ENCODE peak calls at places on chromosomes 4 and X, in nine cellular contexts. One of them, this sample, is unnamed.

GRCh38 chr4:147056951-147057630 is 111.4 kb upstream of the TTC29 start:
- DNase-seq in transverse colon: no peak
- DNase-seq in astrocyte: peak
- DNase-seq in GM20000: no peak
- DNase-seq in RWPE1: no peak
- DNase-seq in fibroblast of lung: peak
- DNase-seq in uterus: no peak
- DNase-seq in progenitor cell of endocrine pancreas: no peak
- DNase-seq in adrenal gland: no peak
- DNase-seq in this sample: no peak

GRCh38 chrX:50075630-50076349 is 125.0 kb downstream of the AKAP4 start:
- DNase-seq in adrenal gland: no peak
- DNase-seq in progenitor cell of endocrine pancreas: no peak
- DNase-seq in fibroblast of lung: no peak
- DNase-seq in uterus: no peak
- DNase-seq in RWPE1: no peak
- DNase-seq in transverse colon: no peak
- DNase-seq in GM20000: no peak
- DNase-seq in astrocyte: no peak
- DNase-seq in this sample: no peak

GRCh38 chrX:119190736-119191282 is 45.3 kb upstream of the PGRMC1 start:
- DNase-seq in transverse colon: no peak
- DNase-seq in RWPE1: no peak
- DNase-seq in astrocyte: no peak
- DNase-seq in adrenal gland: no peak
- DNase-seq in GM20000: no peak
- DNase-seq in uterus: no peak
- DNase-seq in progenitor cell of endocrine pancreas: no peak
- DNase-seq in fibroblast of lung: no peak
- DNase-seq in this sample: no peak

GRCh38 chr4:2932951-2933565 is 30.1 kb downstream of the NOP14 start:
- DNase-seq in fibroblast of lung: no peak
- DNase-seq in RWPE1: no peak
- DNase-seq in uterus: no peak
- DNase-seq in transverse colon: no peak
- DNase-seq in adrenal gland: peak
- DNase-seq in astrocyte: no peak
- DNase-seq in progenitor cell of endocrine pancreas: no peak
- DNase-seq in GM20000: no peak
- DNase-seq in this sample: peak

GRCh38 chrX:78886550-78886949 is 58.6 kb upstream of the P2RY10 start:
- DNase-seq in astrocyte: no peak
- DNase-seq in uterus: no peak
- DNase-seq in adrenal gland: no peak
- DNase-seq in progenitor cell of endocrine pancreas: no peak
- DNase-seq in GM20000: peak
- DNase-seq in RWPE1: no peak
- DNase-seq in transverse colon: no peak
- DNase-seq in fibroblast of lung: no peak
- DNase-seq in this sample: no peak

GRCh38 chr4:7160951-7161440 is 31.3 kb upstream of the SORCS2 start:
- DNase-seq in progenitor cell of endocrine pancreas: no peak
- DNase-seq in uterus: peak
- DNase-seq in astrocyte: no peak
- DNase-seq in transverse colon: no peak
- DNase-seq in adrenal gland: no peak
- DNase-seq in fibroblast of lung: no peak
- DNase-seq in RWPE1: no peak
- DNase-seq in GM20000: no peak
- DNase-seq in this sample: no peak

GRCh38 chr4:123564758-123565346 is 168.3 kb downstream of the SPRY1 start:
- DNase-seq in uterus: no peak
- DNase-seq in adrenal gland: peak
- DNase-seq in RWPE1: peak
- DNase-seq in transverse colon: peak
- DNase-seq in fibroblast of lung: peak
- DNase-seq in GM20000: peak
- DNase-seq in astrocyte: peak
- DNase-seq in progenitor cell of endocrine pancreas: no peak
- DNase-seq in this sample: no peak

GRCh38 chrX:8455600-8455999 is 9.0 kb upstream of the VCX3B start:
- DNase-seq in RWPE1: peak
- DNase-seq in fibroblast of lung: no peak
- DNase-seq in adrenal gland: no peak
- DNase-seq in uterus: no peak
- DNase-seq in GM20000: no peak
- DNase-seq in transverse colon: no peak
- DNase-seq in progenitor cell of endocrine pancreas: no peak
- DNase-seq in astrocyte: no peak
- DNase-seq in this sample: no peak

GRCh38 chrX:54301516-54301915 is 56.3 kb downstream of the WNK3 start:
- DNase-seq in transverse colon: no peak
- DNase-seq in GM20000: no peak
- DNase-seq in astrocyte: no peak
- DNase-seq in fibroblast of lung: no peak
- DNase-seq in uterus: no peak
- DNase-seq in progenitor cell of endocrine pancreas: no peak
- DNase-seq in adrenal gland: no peak
- DNase-seq in RWPE1: no peak
- DNase-seq in this sample: no peak

GRCh38 chrX:15056044-15056443 is 182.8 kb downstream of the MOSPD2 start:
- DNase-seq in uterus: no peak
- DNase-seq in GM20000: no peak
- DNase-seq in astrocyte: no peak
- DNase-seq in adrenal gland: no peak
- DNase-seq in fibroblast of lung: no peak
- DNase-seq in progenitor cell of endocrine pancreas: no peak
- DNase-seq in transverse colon: no peak
- DNase-seq in RWPE1: no peak
- DNase-seq in this sample: no peak

DNA sequence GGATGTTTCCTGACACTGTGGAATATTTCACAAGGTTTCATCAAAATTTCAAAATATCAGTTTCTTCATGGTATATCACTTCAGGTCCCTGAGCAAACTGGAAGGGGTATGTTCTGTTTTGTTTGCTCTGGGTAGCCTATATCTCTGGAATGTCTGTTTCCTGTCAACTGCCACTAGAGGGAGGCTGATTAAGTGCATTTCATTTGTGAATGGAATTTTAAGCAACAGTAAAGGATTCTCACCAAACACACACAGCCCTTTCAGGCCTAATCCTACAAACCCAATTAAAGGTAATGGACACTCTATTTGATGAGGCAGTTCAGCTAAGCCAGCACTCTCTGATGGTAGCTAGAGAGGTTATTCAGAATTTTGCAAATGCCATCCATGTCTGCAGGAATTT is 307.1 kb downstream of the TEX13A start:
- DNase-seq in GM20000: no peak
- DNase-seq in transverse colon: no peak
- DNase-seq in astrocyte: peak
- DNase-seq in adrenal gland: no peak
- DNase-seq in progenitor cell of endocrine pancreas: no peak
- DNase-seq in fibroblast of lung: peak
- DNase-seq in uterus: no peak
- DNase-seq in RWPE1: peak
- DNase-seq in this sample: no peak
- TF ChIP-seq CTCF in GM20000: no peak
- TF ChIP-seq CTCF in transverse colon: peak
- TF ChIP-seq CTCF in astrocyte: peak
- TF ChIP-seq CTCF in adrenal gland: no peak
- TF ChIP-seq CTCF in progenitor cell of endocrine pancreas: peak
- TF ChIP-seq CTCF in fibroblast of lung: peak
- TF ChIP-seq CTCF in uterus: peak
- TF ChIP-seq CTCF in RWPE1: peak
- TF ChIP-seq CTCF in this sample: no peak

GRCh38 chr4:170875868-170876267 is 786.1 kb upstream of the AADAT start:
- DNase-seq in fibroblast of lung: no peak
- DNase-seq in GM20000: no peak
- DNase-seq in astrocyte: no peak
- DNase-seq in transverse colon: no peak
- DNase-seq in RWPE1: no peak
- DNase-seq in progenitor cell of endocrine pancreas: no peak
- DNase-seq in uterus: no peak
- DNase-seq in adrenal gland: no peak
- DNase-seq in this sample: no peak
- TF ChIP-seq CTCF in fibroblast of lung: no peak
- TF ChIP-seq CTCF in GM20000: no peak
- TF ChIP-seq CTCF in astrocyte: no peak
- TF ChIP-seq CTCF in transverse colon: no peak
- TF ChIP-seq CTCF in RWPE1: no peak
- TF ChIP-seq CTCF in progenitor cell of endocrine pancreas: peak
- TF ChIP-seq CTCF in uterus: no peak
- TF ChIP-seq CTCF in adrenal gland: no peak
- TF ChIP-seq CTCF in this sample: no peak

DNA sequence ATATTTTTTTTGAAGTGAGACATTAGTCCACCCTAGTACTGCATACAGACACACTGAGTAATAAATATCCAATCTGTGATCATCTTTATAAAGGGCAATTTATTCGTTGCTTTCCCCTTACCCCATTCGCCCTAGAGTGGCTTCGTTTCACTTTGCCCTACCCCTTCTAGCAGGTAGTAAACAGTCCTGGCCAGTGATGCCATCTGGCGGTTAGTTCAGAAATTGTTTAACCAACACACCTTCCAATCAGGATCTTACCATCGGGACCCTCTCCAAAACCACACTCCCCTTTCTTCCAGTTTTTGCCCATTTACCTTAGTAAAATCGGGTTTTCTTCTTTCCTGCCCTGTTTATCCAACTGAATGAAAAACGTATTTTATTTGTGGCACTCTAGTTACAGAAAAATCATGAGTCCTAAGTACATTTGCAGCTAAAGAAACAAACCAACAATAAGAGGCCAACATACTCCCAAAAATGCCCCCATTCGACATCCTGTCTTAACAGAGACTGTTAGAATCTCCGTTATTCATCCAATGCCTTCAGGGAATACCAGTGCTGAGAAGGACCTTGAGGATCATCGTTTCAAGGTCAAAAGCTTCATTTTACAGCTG is 2.2 kb downstream of the PPA2 start:
- DNase-seq in adrenal gland: peak
- DNase-seq in astrocyte: peak
- DNase-seq in GM20000: peak
- DNase-seq in fibroblast of lung: peak
- DNase-seq in transverse colon: peak
- DNase-seq in RWPE1: peak
- DNase-seq in uterus: peak
- DNase-seq in progenitor cell of endocrine pancreas: peak
- DNase-seq in this sample: no peak
- TF ChIP-seq CTCF in adrenal gland: peak
- TF ChIP-seq CTCF in astrocyte: peak
- TF ChIP-seq CTCF in GM20000: peak
- TF ChIP-seq CTCF in fibroblast of lung: peak
- TF ChIP-seq CTCF in transverse colon: peak
- TF ChIP-seq CTCF in RWPE1: peak
- TF ChIP-seq CTCF in uterus: peak
- TF ChIP-seq CTCF in progenitor cell of endocrine pancreas: peak
- TF ChIP-seq CTCF in this sample: peak

GRCh38 chr4:83582289-83582756 is 46.4 kb downstream of the GPAT3 start:
- DNase-seq in adrenal gland: peak
- DNase-seq in GM20000: no peak
- DNase-seq in RWPE1: peak
- DNase-seq in uterus: peak
- DNase-seq in astrocyte: peak
- DNase-seq in fibroblast of lung: peak
- DNase-seq in progenitor cell of endocrine pancreas: no peak
- DNase-seq in transverse colon: peak
- DNase-seq in this sample: peak
- TF ChIP-seq CTCF in adrenal gland: no peak
- TF ChIP-seq CTCF in GM20000: peak
- TF ChIP-seq CTCF in RWPE1: no peak
- TF ChIP-seq CTCF in uterus: no peak
- TF ChIP-seq CTCF in astrocyte: no peak
- TF ChIP-seq CTCF in fibroblast of lung: no peak
- TF ChIP-seq CTCF in progenitor cell of endocrine pancreas: no peak
- TF ChIP-seq CTCF in transverse colon: no peak
- TF ChIP-seq CTCF in this sample: no peak

GRCh38 chr4:109809657-109810056 is 5.9 kb upstream of the GAR1 start:
- DNase-seq in transverse colon: no peak
- DNase-seq in fibroblast of lung: no peak
- DNase-seq in astrocyte: no peak
- DNase-seq in RWPE1: no peak
- DNase-seq in uterus: no peak
- DNase-seq in progenitor cell of endocrine pancreas: no peak
- DNase-seq in GM20000: no peak
- DNase-seq in adrenal gland: no peak
- DNase-seq in this sample: no peak

GRCh38 chr4:109798866-109799265 is 2.9 kb downstream of the CFI start:
- DNase-seq in fibroblast of lung: no peak
- DNase-seq in GM20000: no peak
- DNase-seq in progenitor cell of endocrine pancreas: no peak
- DNase-seq in adrenal gland: no peak
- DNase-seq in RWPE1: no peak
- DNase-seq in astrocyte: no peak
- DNase-seq in uterus: no peak
- DNase-seq in transverse colon: no peak
- DNase-seq in this sample: no peak

GRCh38 chr4:109801099-109801789 is 555 bp downstream of the CFI start:
- DNase-seq in transverse colon: no peak
- DNase-seq in GM20000: no peak
- DNase-seq in fibroblast of lung: no peak
- DNase-seq in progenitor cell of endocrine pancreas: no peak
- DNase-seq in uterus: no peak
- DNase-seq in RWPE1: no peak
- DNase-seq in adrenal gland: no peak
- DNase-seq in astrocyte: no peak
- DNase-seq in this sample: no peak

GRCh38 chr4:109801895-109802319 is at the start of gene CFI:
- DNase-seq in fibroblast of lung: peak
- DNase-seq in progenitor cell of endocrine pancreas: no peak
- DNase-seq in transverse colon: no peak
- DNase-seq in uterus: no peak
- DNase-seq in astrocyte: peak
- DNase-seq in adrenal gland: no peak
- DNase-seq in GM20000: no peak
- DNase-seq in RWPE1: peak
- DNase-seq in this sample: no peak

DNA sequence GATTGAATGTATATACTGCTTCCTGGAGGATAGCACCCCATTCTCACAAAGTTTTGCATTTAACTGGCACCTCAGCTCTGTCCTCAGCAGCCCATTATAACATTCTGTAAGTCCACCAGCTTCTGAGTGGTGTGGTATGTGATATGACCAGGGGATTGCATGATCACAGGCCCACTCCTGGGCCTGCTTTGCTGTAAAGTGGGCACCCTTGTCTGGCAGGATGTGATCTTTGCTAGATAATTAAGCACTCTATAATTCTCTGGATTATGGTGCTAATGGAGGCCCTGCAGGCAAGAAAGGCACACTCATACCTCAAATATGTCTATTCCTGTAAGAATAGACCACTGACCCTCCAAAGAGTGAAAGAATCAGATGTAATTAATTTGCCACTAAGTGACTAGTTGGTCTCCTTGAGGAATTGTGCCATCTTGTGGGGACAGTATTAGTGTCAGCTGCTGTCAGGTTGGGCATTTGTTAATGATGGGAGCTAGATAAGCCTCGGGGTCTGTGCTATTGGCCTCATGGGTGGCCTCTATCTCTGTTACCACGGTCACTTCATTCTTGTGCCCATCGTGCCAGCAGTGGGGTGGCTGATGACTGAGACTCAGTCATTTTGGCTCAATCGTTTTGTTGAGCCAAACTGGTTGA is 2.2 kb upstream of the CFI start:
- DNase-seq in RWPE1: peak
- DNase-seq in uterus: no peak
- DNase-seq in adrenal gland: peak
- DNase-seq in transverse colon: peak
- DNase-seq in astrocyte: peak
- DNase-seq in progenitor cell of endocrine pancreas: no peak
- DNase-seq in fibroblast of lung: peak
- DNase-seq in GM20000: peak
- DNase-seq in this sample: no peak
- TF ChIP-seq CTCF in RWPE1: peak
- TF ChIP-seq CTCF in uterus: peak
- TF ChIP-seq CTCF in adrenal gland: peak
- TF ChIP-seq CTCF in transverse colon: peak
- TF ChIP-seq CTCF in astrocyte: peak
- TF ChIP-seq CTCF in progenitor cell of endocrine pancreas: no peak
- TF ChIP-seq CTCF in fibroblast of lung: peak
- TF ChIP-seq CTCF in GM20000: no peak
- TF ChIP-seq CTCF in this sample: peak

This sample was measured in heart right ventricle.